ENCODE peak calls at places on chromosomes 12 and 14, in seven cellular contexts. K is neural progenitor cell, D is H9, R is hepatocyte, Q is PC-3, P is fibroblast of lung, A is IMR-90. G is an unnamed sample.

GRCh38 chr14:51295666-51296263 is 55.7 kb downstream of the TMX1 start:
- DNase-seq in R (no peak), K (no peak), P (no peak), A (peak), Q (peak), D (no peak), G (no peak)

GRCh38 chr14:80584638-80585505 is 356.7 kb downstream of the CEP128 start:
- DNase-seq in Q (peak), D (no peak), K (no peak), A (peak), R (peak), P (peak), G (no peak)

GRCh38 chr12:124568431-124569374 is 1.3 kb upstream of the NCOR2 start:
- DNase-seq in P (peak), K (peak), Q (peak), R (peak), A (peak), D (peak), G (peak)

GRCh38 chr12:112557954-112558630 is 139.3 kb downstream of the PTPN11 start:
- DNase-seq in Q (no peak), R (no peak), D (no peak), K (peak), P (no peak), A (no peak), G (no peak)

GRCh38 chr12:88947486-88948043 is 367.3 kb upstream of the KITLG start:
- DNase-seq in R (no peak), Q (peak), P (no peak), D (no peak), K (no peak), A (no peak), G (no peak)

GRCh38 chr14:36521598-36522345 is 1.7 kb upstream of the NKX2-1 start:
- DNase-seq in A (no peak), R (no peak), D (peak), P (no peak), K (peak), Q (no peak), G (no peak)

GRCh38 chr12:109307051-109307450 is 2.0 kb downstream of the FOXN4 start:
- DNase-seq in R (peak), P (no peak), K (no peak), A (no peak), D (no peak), Q (no peak), G (no peak)

GRCh38 chr14:104770851-104771272 is 17.9 kb downstream of the SIVA1 start:
- DNase-seq in Q (peak), A (no peak), D (no peak), R (no peak), P (no peak), K (no peak), G (no peak)

GRCh38 chr12:104494137-104494815 is 37.5 kb downstream of the CHST11 start:
- DNase-seq in Q (no peak), R (no peak), P (peak), D (no peak), A (no peak), K (no peak), G (no peak)

GRCh38 chr14:66288511-66288910 is 197.7 kb upstream of the CCDC196 start:
- DNase-seq in R (no peak), Q (peak), D (no peak), P (no peak), A (no peak), K (no peak), G (no peak)

GRCh38 chr12:107320031-107320928 is 226.9 kb upstream of the CRY1 start:
- DNase-seq in K (peak), Q (peak), P (peak), R (peak), A (peak), D (peak), G (no peak)

GRCh38 chr12:107320929-107321618 is 227.7 kb upstream of the CRY1 start:
- DNase-seq in K (peak), P (peak), R (peak), Q (peak), A (peak), D (peak), G (no peak)

GRCh38 chr12:107318804-107319535 is 225.6 kb upstream of the CRY1 start:
- DNase-seq in D (peak), A (peak), K (peak), R (peak), Q (peak), P (peak), G (no peak)

GRCh38 chr12:107318554-107318803 is 225.1 kb upstream of the CRY1 start:
- DNase-seq in K (no peak), D (no peak), R (no peak), P (no peak), A (no peak), Q (peak), G (no peak)

DNA sequence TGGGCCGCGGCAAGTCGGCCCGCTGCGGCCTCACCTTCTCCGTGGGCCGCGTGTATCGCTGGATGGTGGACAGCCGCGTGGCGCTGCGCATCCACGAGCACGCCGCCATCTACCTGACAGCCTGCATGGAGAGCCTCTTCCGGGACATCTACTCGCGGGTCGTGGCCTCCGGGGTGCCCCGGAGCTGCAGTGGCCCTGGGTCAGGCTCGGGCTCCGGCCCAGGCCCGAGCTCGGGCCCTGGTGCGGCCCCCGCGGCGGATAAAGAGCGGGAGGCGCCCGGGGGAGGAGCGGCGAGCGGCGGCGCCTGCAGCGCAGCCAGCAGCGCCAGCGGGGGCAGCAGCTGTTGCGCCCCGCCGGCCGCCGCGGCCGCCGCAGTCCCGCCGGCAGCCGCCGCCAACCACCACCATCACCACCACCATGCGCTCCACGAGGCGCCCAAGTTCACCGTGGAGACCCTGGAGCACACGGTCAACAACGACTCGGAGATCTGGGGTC is 226.2 kb upstream of the CRY1 start:
- DNase-seq in Q (no peak), A (no peak), P (peak), D (no peak), R (peak), K (peak), G (no peak)
- H2AFZ ChIP-seq in Q (peak), A (peak), P (no peak), D (no peak), R (no peak), K (peak), G (no peak)

DNA sequence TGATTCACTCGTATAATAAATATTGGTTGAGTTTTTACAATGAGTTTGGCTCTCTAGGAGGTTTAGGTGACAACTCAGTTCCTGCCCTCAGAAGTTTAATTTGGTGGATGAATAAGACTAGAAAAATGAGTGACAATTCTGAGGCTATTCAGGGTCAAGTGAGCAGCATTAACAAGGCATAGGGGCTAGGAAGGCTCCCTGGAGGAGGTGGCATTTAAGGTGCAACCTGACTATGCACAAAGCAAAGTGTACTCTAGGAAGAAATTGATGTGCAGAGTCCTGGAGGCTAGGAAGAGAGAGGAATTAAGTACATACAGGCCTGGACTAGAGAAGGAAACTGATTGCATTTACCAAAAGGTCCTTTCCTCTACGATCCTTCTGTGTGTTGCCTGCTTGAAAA is 440.3 kb downstream of the MED13L start:
- DNase-seq in K (no peak), P (no peak), R (no peak), Q (no peak), D (no peak), A (no peak), G (no peak)
- TF ChIP-seq CTCF in K (no peak), P (no peak), R (no peak), Q (no peak), D (no peak), A (no peak), G (no peak)

GRCh38 chr12:117114784-117115183 is 15.6 kb upstream of the TESC start:
- DNase-seq in P (no peak), A (no peak), D (no peak), K (no peak), Q (no peak), R (no peak), G (no peak)

GRCh38 chr12:117113231-117113630 is 14.0 kb upstream of the TESC start:
- DNase-seq in A (no peak), K (no peak), R (no peak), Q (no peak), D (no peak), P (no peak), G (no peak)

GRCh38 chr12:117112268-117112595 is 13.0 kb upstream of the TESC start:
- DNase-seq in A (no peak), K (no peak), Q (no peak), P (no peak), R (no peak), D (no peak), G (no peak)

GRCh38 chr12:117109943-117110342 is 10.7 kb upstream of the TESC start:
- DNase-seq in A (no peak), K (no peak), P (no peak), Q (no peak), R (no peak), D (no peak), G (no peak)

DNA sequence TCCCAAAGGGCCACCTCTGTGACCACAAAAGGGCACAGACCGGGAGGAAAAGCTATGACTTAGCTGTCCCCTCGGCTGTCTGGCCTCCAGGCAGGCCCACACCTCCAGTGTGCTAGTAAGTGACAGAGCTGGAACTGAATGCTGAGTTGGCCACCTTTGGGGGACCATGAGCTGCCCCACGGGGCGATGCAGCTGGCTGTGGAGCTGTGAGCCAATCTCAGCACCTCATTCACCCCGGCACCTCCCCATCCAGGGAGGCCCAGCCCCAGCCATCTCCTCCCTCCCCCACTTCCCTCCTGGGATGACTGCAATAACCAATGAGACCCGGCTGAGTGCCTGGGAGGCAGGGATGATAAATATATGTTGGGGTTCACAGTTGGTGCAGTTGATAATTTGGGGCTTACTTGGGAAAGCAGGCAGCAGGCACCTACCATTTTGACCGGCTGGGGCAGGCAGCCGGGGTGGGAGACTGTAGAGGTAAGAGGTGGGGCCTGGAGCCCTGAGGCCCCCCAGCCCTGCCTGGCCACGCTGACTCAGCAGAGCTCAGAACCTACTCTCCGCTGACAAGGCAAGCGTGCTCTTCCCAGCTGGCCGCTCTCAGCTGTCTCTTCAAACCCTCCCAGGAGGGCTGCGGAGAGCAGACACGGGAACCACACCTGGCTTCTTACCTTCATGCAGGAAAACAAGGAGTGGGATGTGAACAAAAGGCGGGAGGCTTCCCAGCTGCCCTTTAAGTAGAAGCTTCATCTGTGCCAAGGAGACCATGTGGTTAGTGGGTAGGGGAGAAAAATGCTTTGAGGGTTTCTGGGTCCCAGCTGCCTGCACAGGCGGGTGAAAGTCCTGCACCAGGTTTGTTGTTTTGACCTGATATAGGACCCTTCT is 12.4 kb upstream of the TESC start:
- DNase-seq in A (no peak), K (no peak), Q (no peak), D (peak), P (no peak), R (no peak), G (no peak)
- H2AFZ ChIP-seq in A (no peak), K (peak), Q (no peak), D (peak), P (no peak), R (no peak), G (no peak)

DNA sequence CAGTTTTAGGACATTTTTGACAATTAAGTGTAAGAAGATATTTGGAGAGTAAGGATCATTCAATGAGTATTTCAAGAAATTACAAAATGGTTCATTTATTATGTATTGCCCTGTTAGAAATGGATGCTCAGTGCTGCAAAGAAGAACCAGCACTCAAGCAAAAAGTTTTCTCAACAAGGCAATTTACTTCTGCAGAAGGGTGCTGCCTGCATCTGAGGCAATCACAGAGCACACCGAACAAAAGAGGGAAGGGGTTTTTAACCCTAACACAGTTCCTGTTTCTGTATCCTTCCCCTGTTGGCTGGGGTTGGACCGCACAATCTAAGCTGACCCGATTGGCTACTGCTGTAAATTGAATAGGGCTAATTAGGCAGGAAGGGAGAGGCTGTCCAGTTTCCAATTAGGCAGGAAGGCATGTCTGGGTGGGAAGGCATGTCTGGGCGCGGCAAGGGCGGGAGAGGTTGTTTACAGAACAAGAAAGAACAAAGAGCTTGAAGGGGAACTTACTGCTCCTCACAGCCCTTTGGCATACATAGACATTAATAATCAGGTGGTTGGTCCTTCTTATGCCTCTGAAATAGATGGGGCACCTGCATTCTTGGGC is 41.4 kb downstream of the SPTSSA start:
- DNase-seq in K (peak), D (no peak), Q (no peak), P (no peak), A (no peak), R (no peak), G (no peak)
- TF ChIP-seq CTCF in K (no peak), D (no peak), Q (no peak), P (no peak), A (no peak), R (no peak), G (no peak)

GRCh38 chr14:53306926-53307325 is 153.8 kb upstream of the DDHD1 start:
- DNase-seq in R (no peak), D (no peak), A (peak), Q (peak), P (peak), K (peak), G (no peak)
- H2AFZ ChIP-seq in R (no peak), D (no peak), A (no peak), Q (peak), P (peak), K (no peak), G (no peak)

G was measured in OCI-LY7.